ENCODE peak calls at places on chromosomes 13 and 19, in five cellular contexts. G is Kasumi-1, Q is EH, Y is fibroblast of pulmonary artery, X is ELF-1. W is an unnamed sample.

GRCh38 chr19:12090807-12091206 is 26.3 kb downstream of the ZNF844 start:
- DNase-seq in G (peak), Q (peak), Y (peak), X (peak), W (no peak)

GRCh38 chr19:49940482-49940791 is 11.1 kb upstream of the NUP62 start:
- DNase-seq in G (no peak), Q (no peak), Y (no peak), X (no peak), W (no peak)

GRCh38 chr13:111005808-111006494 is 91.1 kb upstream of the ANKRD10 start:
- DNase-seq in G (no peak), Q (peak), Y (peak), X (no peak), W (no peak)

GRCh38 chr13:97226013-97226412 is 3.9 kb downstream of the MBNL2 start:
- DNase-seq in G (no peak), Q (no peak), Y (no peak), X (peak), W (no peak)

GRCh38 chr13:44840131-44840530 is 149.1 kb downstream of the NUFIP1 start:
- DNase-seq in G (no peak), Q (peak), Y (peak), X (no peak), W (no peak)

GRCh38 chr13:94455414-94455813 is 24.1 kb downstream of the DCT start:
- DNase-seq in G (no peak), Q (no peak), Y (no peak), X (no peak), W (no peak)

GRCh38 chr19:12825259-12826131 is 8.9 kb downstream of the RTBDN start:
- DNase-seq in G (no peak), Q (peak), Y (no peak), X (peak), W (no peak)

GRCh38 chr13:100542546-100543156 is 45.9 kb downstream of the GGACT start:
- DNase-seq in G (peak), Q (peak), Y (peak), X (no peak), W (no peak)

GRCh38 chr19:54439174-54439851 is 9.7 kb upstream of the LENG8 start:
- DNase-seq in G (peak), Q (peak), Y (peak), X (peak), W (no peak)

GRCh38 chr19:51327066-51327985 is 14.6 kb downstream of the VSIG10L start:
- DNase-seq in G (peak), Q (no peak), Y (peak), X (peak), W (no peak)

GRCh38 chr19:46511237-46511636 is 15.6 kb upstream of the PNMA8B start:
- DNase-seq in G (no peak), Q (no peak), Y (no peak), X (no peak), W (no peak)

GRCh38 chr13:44317752-44318550 is 55.7 kb upstream of the SERP2 start:
- DNase-seq in G (no peak), Q (peak), Y (no peak), X (no peak), W (no peak)

GRCh38 chr13:35874704-35875103 is 256.5 kb downstream of the DCLK1 start:
- DNase-seq in G (no peak), Q (no peak), Y (no peak), X (no peak), W (no peak)

GRCh38 chr19:3533563-3534216 is 5.3 kb upstream of the TEKTIP1 start:
- DNase-seq in G (no peak), Q (no peak), Y (no peak), X (no peak), W (no peak)

GRCh38 chr13:23847545-23847944 is 41.7 kb downstream of the MIPEP start:
- DNase-seq in G (no peak), Q (no peak), Y (no peak), X (no peak), W (no peak)

GRCh38 chr19:46376241-46377153 is 29.6 kb downstream of the PPP5C start:
- DNase-seq in G (no peak), Q (no peak), Y (no peak), X (no peak), W (no peak)

GRCh38 chr19:2739602-2740313 is at the start of gene SLC39A3:
- DNase-seq in G (peak), Q (peak), Y (peak), X (peak), W (peak)

GRCh38 chr19:9903341-9903740 is 33.0 kb downstream of the OLFM2 start:
- DNase-seq in G (no peak), Q (no peak), Y (no peak), X (no peak), W (no peak)

GRCh38 chr13:94028234-94029145 is 451.0 kb downstream of the DCT start:
- DNase-seq in G (no peak), Q (no peak), Y (no peak), X (no peak), W (no peak)

GRCh38 chr19:47436712-47437401 is 17.5 kb upstream of the MEIS3 start:
- DNase-seq in G (peak), Q (peak), Y (peak), X (peak), W (peak)

GRCh38 chr19:38650180-38650775 is 2.8 kb downstream of the ACTN4 start:
- DNase-seq in G (no peak), Q (no peak), Y (no peak), X (no peak), W (no peak)

GRCh38 chr19:32674153-32674958 is 624 bp downstream of the ANKRD27 start:
- DNase-seq in G (no peak), Q (no peak), Y (no peak), X (no peak), W (no peak)

GRCh38 chr13:91946498-91947070 is 548.2 kb downstream of the GPC5 start:
- DNase-seq in G (peak), Q (no peak), Y (peak), X (no peak), W (no peak)